ENCODE peak calls at places on chromosome 12, in five cellular contexts. S is GM20000; K is nucleus accumbens; U is stimulated activated CD8-positive, alpha-beta memory T cell treated with anti-CD3 and anti-CD28 coated beads, Interleukin-15, amount 100 ng/mL, for 24 hours; G is body of pancreas. H is an unnamed sample.

GRCh38 chr12:94590428-94590827 is 59.9 kb downstream of the TMCC3 start:
- DNase-seq in S (no peak), K (no peak), U (no peak), G (no peak), H (no peak)

GRCh38 chr12:111867531-111867930 is 25.5 kb downstream of the MAPKAPK5 start:
- DNase-seq in S (no peak), K (no peak), U (no peak), G (no peak), H (no peak)

GRCh38 chr12:103457471-103457870 is 38.3 kb downstream of the C12orf42 start:
- DNase-seq in S (no peak), K (no peak), U (no peak), G (no peak), H (no peak)

GRCh38 chr12:6533653-6534157 is 612 bp upstream of the GAPDH start:
- DNase-seq in S (peak), K (peak), U (no peak), G (peak), H (peak)

GRCh38 chr12:11906284-11906935 is 164.3 kb upstream of the BCL2L14 start:
- DNase-seq in S (no peak), K (no peak), U (no peak), G (no peak), H (no peak)

GRCh38 chr12:10363922-10364838 is 25.7 kb downstream of the KLRK1 start:
- DNase-seq in S (peak), K (peak), U (no peak), G (peak), H (no peak)

GRCh38 chr12:124737040-124737419 is 126.6 kb downstream of the SCARB1 start:
- DNase-seq in S (no peak), K (no peak), U (no peak), G (no peak), H (no peak)

GRCh38 chr12:89707623-89707991 is 1.0 kb downstream of the ATP2B1 start:
- DNase-seq in S (no peak), K (no peak), U (no peak), G (peak), H (no peak)

GRCh38 chr12:2083561-2083960 is 30.8 kb downstream of the CACNA1C start:
- DNase-seq in S (no peak), K (no peak), U (no peak), G (no peak), H (no peak)

GRCh38 chr12:82970614-82971013 is 283.9 kb downstream of the TMTC2 start:
- DNase-seq in S (no peak), K (no peak), U (no peak), G (no peak), H (no peak)

GRCh38 chr12:132797820-132798570 is 30.7 kb downstream of the GOLGA3 start:
- DNase-seq in S (no peak), K (no peak), U (no peak), G (no peak), H (no peak)

GRCh38 chr12:117141097-117141898 is 42.1 kb upstream of the TESC start:
- DNase-seq in S (no peak), K (no peak), U (no peak), G (no peak), H (no peak)

GRCh38 chr12:124369055-124369900 is 74.4 kb downstream of the RFLNA start:
- DNase-seq in S (no peak), K (peak), U (no peak), G (peak), H (no peak)

GRCh38 chr12:9793774-9794395 is 33.2 kb upstream of the CD69 start:
- DNase-seq in S (no peak), K (no peak), U (no peak), G (no peak), H (no peak)

GRCh38 chr12:123479442-123480180 is 21.7 kb downstream of the SNRNP35 start:
- DNase-seq in S (no peak), K (peak), U (no peak), G (no peak), H (no peak)

GRCh38 chr12:15899282-15899870 is 11.8 kb upstream of the DERA start:
- DNase-seq in S (no peak), K (no peak), U (no peak), G (no peak), H (no peak)

GRCh38 chr12:32895688-32896437 is 714 bp downstream of the PKP2 start:
- DNase-seq in S (no peak), K (no peak), U (no peak), G (peak), H (no peak)

GRCh38 chr12:41092115-41092514 is 96.0 kb upstream of the PDZRN4 start:
- DNase-seq in S (no peak), K (no peak), U (no peak), G (no peak), H (no peak)

GRCh38 chr12:110744697-110745264 is 2.1 kb upstream of the PPP1CC start:
- DNase-seq in S (no peak), K (no peak), U (no peak), G (no peak), H (no peak)

GRCh38 chr12:71477609-71478008 is 38.0 kb downstream of the LGR5 start:
- DNase-seq in S (no peak), K (no peak), U (no peak), G (no peak), H (no peak)

GRCh38 chr12:106112094-106112822 is 26.5 kb downstream of the NUAK1 start:
- DNase-seq in S (no peak), K (no peak), U (no peak), G (no peak), H (no peak)

GRCh38 chr12:53518381-53518780 is 11.1 kb upstream of the NPFF start:
- DNase-seq in S (no peak), K (no peak), U (no peak), G (no peak), H (no peak)

GRCh38 chr12:125072496-125072895 is 7.3 kb downstream of the AACS start:
- DNase-seq in S (no peak), K (no peak), U (no peak), G (no peak), H (no peak)

GRCh38 chr12:104138747-104139186 is 757 bp upstream of the NFYB start:
- DNase-seq in S (peak), K (peak), U (no peak), G (no peak), H (no peak)

H was measured in GOT3.